ENCODE peak calls at places on chromosomes 12 and 14, in six cellular contexts. Z is esophagus muscularis mucosa, V is A549, E is K562, I is HCT116, U is spleen. B is an unnamed sample.

GRCh38 chr12:32605326-32606095 is 73.6 kb upstream of the DNM1L start:
- DNase-seq in E (no peak), I (no peak), Z (no peak), V (no peak), U (no peak), B (no peak)

GRCh38 chr14:43413094-43413493 is 1094.0 kb downstream of the FSCB start:
- DNase-seq in I (no peak), Z (no peak), U (no peak), V (no peak), E (no peak), B (no peak)

GRCh38 chr12:116876151-116876869 is 4.9 kb downstream of the HRK start:
- DNase-seq in E (no peak), U (no peak), Z (no peak), I (no peak), V (no peak), B (no peak)

GRCh38 chr14:92880851-92881250 is 42.1 kb upstream of the CHGA start:
- DNase-seq in I (peak), V (peak), U (no peak), E (no peak), Z (no peak), B (no peak)

GRCh38 chr12:16347391-16348298 is at the start of gene MGST1:
- DNase-seq in E (peak), U (peak), Z (no peak), I (peak), V (peak), B (no peak)

GRCh38 chr12:9037431-9037830 is 48.1 kb downstream of the KLRG1 start:
- DNase-seq in V (no peak), I (no peak), Z (no peak), U (no peak), E (no peak), B (no peak)

GRCh38 chr12:111154180-111154579 is 214.7 kb downstream of the PHETA1 start:
- DNase-seq in V (no peak), U (peak), E (no peak), I (no peak), Z (no peak), B (no peak)

GRCh38 chr12:117595751-117596150 is 234.3 kb upstream of the NOS1 start:
- DNase-seq in E (no peak), U (no peak), V (no peak), I (no peak), Z (no peak), B (no peak)

GRCh38 chr12:19138551-19139344 is 9.2 kb downstream of the PLEKHA5 start:
- DNase-seq in U (no peak), Z (no peak), V (no peak), E (no peak), I (no peak), B (no peak)

GRCh38 chr12:51925400-51926063 is 18.2 kb downstream of the ACVRL1 start:
- DNase-seq in V (no peak), U (no peak), I (no peak), E (no peak), Z (no peak), B (no peak)
- TF ChIP-seq POLR2A in V (no peak), U (no peak), I (no peak), E (no peak), Z (no peak), B (no peak)

DNA sequence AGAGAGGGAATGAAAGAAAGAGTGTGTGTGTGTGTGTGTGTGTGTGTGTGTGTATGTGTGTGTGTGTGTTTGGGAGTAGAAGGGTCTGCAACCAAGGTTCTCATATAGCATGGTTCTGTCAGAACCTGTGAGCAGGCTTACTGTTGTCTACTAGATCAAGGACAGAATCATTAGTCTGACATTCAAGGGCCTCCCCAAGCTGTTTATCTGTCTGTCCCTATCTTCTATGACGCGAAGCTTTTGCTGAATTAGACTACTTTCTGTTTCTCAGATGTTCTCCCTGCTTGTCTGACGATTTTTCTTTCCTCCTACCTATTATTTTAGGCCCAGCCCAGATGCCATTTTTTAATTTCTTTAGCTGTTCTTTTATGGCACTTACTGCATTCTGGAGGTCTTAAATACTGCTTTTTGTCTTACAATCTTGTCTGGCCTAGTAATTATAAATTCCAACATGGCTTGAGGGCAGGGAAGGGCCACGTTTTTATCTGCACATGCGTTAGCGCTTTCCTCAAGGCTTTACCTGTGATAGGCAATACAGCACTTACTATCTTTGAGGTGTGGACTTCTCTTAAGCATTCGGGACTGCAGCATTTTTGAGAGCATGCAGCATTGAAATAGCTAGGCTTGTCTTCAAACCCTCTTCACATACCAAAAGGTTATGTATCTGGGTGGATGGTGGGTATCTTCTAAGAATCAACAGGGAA is 150.2 kb downstream of the TTLL5 start:
- DNase-seq in U (no peak), E (no peak), Z (no peak), V (no peak), I (no peak), B (no peak)
- TF ChIP-seq POLR2A in U (no peak), E (no peak), Z (no peak), V (no peak), I (no peak), B (no peak)

GRCh38 chr12:26646571-26646970 is 186.4 kb downstream of the ITPR2 start:
- DNase-seq in U (no peak), Z (no peak), V (no peak), I (no peak), E (no peak), B (no peak)

GRCh38 chr12:26642361-26642760 is 190.6 kb downstream of the ITPR2 start:
- DNase-seq in U (no peak), E (no peak), Z (no peak), V (peak), I (no peak), B (no peak)

GRCh38 chr12:26648066-26648465 is 184.9 kb downstream of the ITPR2 start:
- DNase-seq in Z (no peak), E (no peak), V (no peak), I (no peak), U (no peak), B (no peak)

GRCh38 chr12:26647091-26647490 is 185.9 kb downstream of the ITPR2 start:
- DNase-seq in U (no peak), I (no peak), E (no peak), V (no peak), Z (no peak), B (no peak)

DNA sequence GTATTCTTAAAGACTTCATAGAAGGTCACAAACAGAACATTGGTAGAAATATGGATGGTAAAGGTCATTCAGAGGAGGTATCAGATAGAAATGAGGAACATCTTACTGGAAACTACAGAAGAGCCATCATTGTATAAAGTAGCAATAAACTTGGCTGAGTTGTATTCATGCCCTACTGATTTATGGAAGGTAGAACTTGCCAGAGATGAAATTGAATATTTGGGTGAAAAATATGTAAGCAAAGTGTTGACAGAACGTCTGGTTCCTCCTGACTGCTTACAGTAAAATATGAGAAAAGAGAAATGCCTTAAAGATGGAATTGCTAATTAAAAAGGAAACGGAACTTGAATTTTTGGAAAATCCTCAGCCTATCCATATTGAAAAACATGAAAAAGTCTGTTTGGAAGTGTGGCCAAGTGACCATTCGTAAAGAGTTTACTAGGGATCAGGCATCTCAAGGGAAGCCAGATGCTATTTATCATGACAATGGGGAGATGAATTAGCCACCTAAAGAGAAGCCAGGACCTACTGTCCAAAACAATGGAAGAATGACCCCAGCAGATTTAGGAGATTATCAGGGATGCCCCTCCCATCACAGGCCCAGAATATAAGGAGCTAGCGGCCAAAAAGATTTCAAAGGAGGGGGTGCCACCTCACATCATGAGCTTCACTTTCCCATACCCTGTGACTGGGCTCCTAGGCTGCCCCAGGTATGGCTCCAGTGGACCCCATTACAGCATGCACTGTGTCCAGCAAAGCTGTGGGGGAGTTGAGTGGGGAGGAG is 189.3 kb downstream of the ITPR2 start:
- DNase-seq in Z (no peak), U (no peak), E (no peak), V (no peak), I (no peak), B (no peak)
- TF ChIP-seq POLR2A in Z (no peak), U (no peak), E (no peak), V (no peak), I (no peak), B (no peak)

DNA sequence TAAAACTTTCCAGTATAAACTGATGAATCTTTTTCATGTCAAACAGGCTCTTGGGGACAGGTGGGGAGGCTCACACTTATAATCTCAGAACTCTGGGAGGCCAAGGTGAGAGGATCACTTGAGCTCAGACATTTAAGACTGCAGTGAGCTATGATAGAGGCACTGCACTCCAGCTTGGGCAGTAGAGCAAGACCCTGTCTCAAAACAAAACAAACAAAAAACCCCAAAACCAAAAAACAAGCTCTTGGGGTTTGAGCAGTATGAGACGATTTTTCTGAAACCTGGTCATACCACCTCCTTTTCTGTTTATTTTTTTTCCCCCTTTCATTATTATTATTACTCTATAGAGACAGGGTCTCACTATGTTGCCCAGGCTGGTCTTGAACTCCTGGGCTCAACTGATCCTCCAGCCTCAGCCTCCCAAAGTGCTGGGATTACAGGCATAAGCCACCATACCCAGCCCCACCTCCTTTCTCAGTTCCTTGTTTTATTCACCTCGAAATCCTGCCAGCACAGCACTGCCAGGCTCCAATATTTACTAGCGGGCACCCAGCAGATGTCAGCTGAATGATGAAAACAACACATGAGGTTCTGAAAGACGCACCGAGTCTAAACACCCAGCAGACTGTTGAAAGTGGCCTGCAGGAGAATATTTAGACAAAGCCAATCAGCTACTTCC is 19.5 kb upstream of the CDK17 start:
- DNase-seq in E (no peak), U (no peak), V (no peak), Z (no peak), I (no peak), B (no peak)
- TF ChIP-seq POLR2A in E (no peak), U (no peak), V (no peak), Z (no peak), I (no peak), B (no peak)

B was measured in H54.